ENCODE peak calls at places on chromosome 11, in ten cellular contexts. F, A, Q, K, H, B, Y, Z, M and T are unnamed samples.

GRCh38 chr11:103624708-103625623 is 411.5 kb upstream of the DDI1 start:
- DNase-seq in F (no peak), A (no peak), Q (no peak), K (no peak), H (peak), B (no peak), Y (peak), Z (no peak), M (no peak), T (no peak)

GRCh38 chr11:73431431-73431830 is 55.2 kb downstream of the RELT start:
- DNase-seq in F (no peak), A (no peak), Q (no peak), K (no peak), H (no peak), B (no peak), Y (no peak), Z (no peak), M (no peak), T (no peak)

GRCh38 chr11:118629761-118630661 is 22.6 kb downstream of the PHLDB1 start:
- DNase-seq in F (no peak), A (no peak), Q (no peak), K (no peak), H (no peak), B (no peak), Y (no peak), Z (no peak), M (peak), T (peak)

GRCh38 chr11:24588075-24588474 is 91.2 kb downstream of the LUZP2 start:
- DNase-seq in F (no peak), A (no peak), Q (no peak), K (no peak), H (no peak), B (no peak), Y (peak), Z (no peak), M (no peak), T (no peak)

GRCh38 chr11:60485987-60486386 is 6.6 kb upstream of the MS4A12 start:
- DNase-seq in F (no peak), A (no peak), Q (peak), K (no peak), H (no peak), B (peak), Y (no peak), Z (no peak), M (no peak), T (no peak)

GRCh38 chr11:134004406-134005197 is 47.8 kb upstream of the IGSF9B start:
- DNase-seq in F (peak), A (no peak), Q (no peak), K (no peak), H (no peak), B (no peak), Y (no peak), Z (no peak), M (no peak), T (no peak)

GRCh38 chr11:57214087-57214395 is 23.0 kb downstream of the APLNR start:
- DNase-seq in F (no peak), A (no peak), Q (peak), K (no peak), H (no peak), B (no peak), Y (peak), Z (no peak), M (no peak), T (no peak)

GRCh38 chr11:79617561-79617960 is 176.7 kb upstream of the TENM4 start:
- DNase-seq in F (no peak), A (no peak), Q (no peak), K (no peak), H (no peak), B (no peak), Y (no peak), Z (no peak), M (no peak), T (no peak)

GRCh38 chr11:61889831-61890230 is 1.5 kb downstream of the FADS3 start:
- DNase-seq in F (no peak), A (no peak), Q (no peak), K (no peak), H (no peak), B (no peak), Y (no peak), Z (no peak), M (no peak), T (no peak)

GRCh38 chr11:131418214-131418613 is 47.8 kb downstream of the NTM start:
- DNase-seq in F (no peak), A (no peak), Q (peak), K (no peak), H (no peak), B (no peak), Y (no peak), Z (no peak), M (no peak), T (no peak)

DNA sequence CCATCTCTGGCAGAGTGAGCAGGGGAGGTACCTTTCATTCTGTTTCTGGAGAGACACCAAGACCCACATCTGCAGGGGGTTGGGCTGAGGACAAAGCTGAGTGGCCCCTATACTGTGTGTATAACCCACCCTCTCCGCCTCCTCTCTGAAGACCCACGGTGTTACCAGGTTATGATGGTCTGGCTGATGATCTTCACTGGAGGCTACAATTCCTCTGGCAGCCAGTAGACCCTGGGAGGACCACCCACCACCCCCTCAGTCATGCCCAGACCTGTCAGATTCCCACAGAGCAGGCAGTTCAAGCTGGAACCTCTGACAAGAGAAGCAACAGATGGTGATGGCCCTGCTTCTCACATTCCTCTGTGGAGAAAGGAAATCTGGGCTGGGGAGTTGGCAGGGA is 11.4 kb upstream of the KCNJ1 start:
- DNase-seq in F (no peak), A (no peak), Q (no peak), K (no peak), H (no peak), B (no peak), Y (no peak), Z (no peak), M (no peak), T (no peak)
- TF ChIP-seq CTCF in F (no peak), A (no peak), Q (no peak), K (no peak), H (no peak), B (no peak), Y (no peak), Z (no peak), M (no peak), T (no peak)

DNA sequence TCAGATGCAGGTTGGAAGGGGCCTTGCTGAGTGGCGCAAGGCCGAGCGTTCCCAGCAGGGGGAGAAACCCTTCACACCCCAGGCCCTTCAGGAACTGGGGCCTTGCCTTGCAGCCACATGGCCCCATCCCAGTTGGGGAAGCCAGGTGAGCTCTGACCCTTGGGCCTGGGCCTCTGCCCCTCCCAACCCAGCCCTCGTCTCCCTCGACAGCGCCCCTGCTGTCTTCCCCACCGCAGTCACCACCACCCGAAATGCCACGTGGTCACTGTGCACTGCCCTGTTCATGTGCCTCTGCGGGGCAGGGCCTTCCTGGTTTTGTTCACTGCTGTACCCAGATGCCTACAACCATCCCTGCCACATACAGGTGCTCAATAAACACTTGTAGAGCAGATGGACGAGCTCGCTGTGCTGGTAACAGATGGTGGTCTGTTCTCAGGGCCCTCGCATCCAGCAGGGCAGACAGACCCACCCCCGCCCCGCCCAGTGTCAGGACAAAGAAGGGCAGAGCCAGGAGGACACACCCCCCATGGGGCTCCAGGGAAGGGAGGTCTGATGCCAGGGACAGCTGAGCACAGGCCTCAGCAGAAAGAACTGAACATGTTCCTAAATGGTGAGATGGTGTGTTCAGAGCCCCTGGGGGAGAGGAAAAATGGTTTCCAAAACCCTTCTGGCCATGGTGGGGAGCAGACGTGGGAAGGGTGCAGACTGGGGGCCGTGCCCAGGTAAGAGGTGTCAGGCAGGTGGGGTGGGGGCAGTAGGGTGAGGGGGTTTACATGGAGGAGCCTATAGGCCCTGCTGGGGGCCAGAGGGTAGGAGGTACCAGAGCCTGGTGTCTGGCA is 3.7 kb downstream of the POLR2L start:
- DNase-seq in F (no peak), A (no peak), Q (peak), K (no peak), H (no peak), B (peak), Y (no peak), Z (no peak), M (no peak), T (no peak)
- TF ChIP-seq CTCF in F (peak), A (peak), Q (peak), K (no peak), H (peak), B (peak), Y (no peak), Z (no peak), M (no peak), T (no peak)

GRCh38 chr11:43774786-43775185 is 94.2 kb downstream of the HSD17B12 start:
- DNase-seq in F (no peak), A (no peak), Q (no peak), K (no peak), H (no peak), B (no peak), Y (no peak), Z (no peak), M (no peak), T (no peak)
- TF ChIP-seq CTCF in F (no peak), A (no peak), Q (no peak), K (no peak), H (no peak), B (no peak), Y (no peak), Z (no peak), M (no peak), T (no peak)

DNA sequence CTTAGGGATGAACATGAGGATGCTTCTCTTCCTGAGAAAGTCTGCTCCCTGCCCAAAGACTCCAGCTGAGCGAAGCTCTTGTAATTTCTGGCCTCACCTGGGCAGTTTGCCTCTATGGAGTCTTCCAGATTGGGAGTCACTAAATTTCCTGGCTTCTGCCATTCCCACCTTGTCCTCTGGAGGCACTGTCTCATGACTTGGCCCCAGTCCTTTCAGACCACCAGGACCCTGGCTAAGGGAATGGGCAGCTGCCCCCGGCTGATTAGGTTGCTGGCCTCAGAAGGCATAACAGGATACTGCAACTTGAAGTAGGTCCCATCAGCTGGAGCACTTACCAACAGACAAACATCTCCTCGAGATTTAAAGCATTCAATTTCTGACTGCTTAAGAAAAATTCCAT is 128.1 kb upstream of the SPON1 start:
- DNase-seq in F (no peak), A (no peak), Q (peak), K (no peak), H (no peak), B (peak), Y (no peak), Z (no peak), M (no peak), T (no peak)
- TF ChIP-seq CTCF in F (no peak), A (no peak), Q (peak), K (no peak), H (peak), B (peak), Y (no peak), Z (no peak), M (peak), T (peak)

GRCh38 chr11:11078344-11078743 is 220.5 kb upstream of the ZBED5 start:
- DNase-seq in F (no peak), A (no peak), Q (no peak), K (no peak), H (no peak), B (no peak), Y (no peak), Z (no peak), M (no peak), T (no peak)
- TF ChIP-seq CTCF in F (no peak), A (no peak), Q (no peak), K (no peak), H (peak), B (no peak), Y (peak), Z (peak), M (no peak), T (no peak)